ENCODE peak calls at places on chromosomes 7 and 10, in four cellular contexts. B, K, G and I are unnamed samples.

GRCh38 chr10:78149193-78149592 is 115.5 kb downstream of the RPS24 start:
- DNase-seq in B (no peak), K (no peak), G (no peak), I (no peak)

GRCh38 chr7:30525409-30525808 is 20.8 kb upstream of the GGCT start:
- DNase-seq in B (no peak), K (no peak), G (no peak), I (no peak)

GRCh38 chr10:121661451-121661851 is 63.2 kb upstream of the FGFR2 start:
- DNase-seq in B (no peak), K (no peak), G (no peak), I (no peak)

GRCh38 chr7:91636129-91636724 is 244.3 kb downstream of the MTERF1 start:
- DNase-seq in B (no peak), K (peak; percentile 47), G (peak; percentile 23), I (peak; percentile 22)

GRCh38 chr7:153457796-153458195 is 594.4 kb upstream of the DPP6 start:
- DNase-seq in B (no peak), K (no peak), G (no peak), I (no peak)

GRCh38 chr7:134153493-134154093 is 26.5 kb downstream of the LRGUK start:
- DNase-seq in B (no peak), K (no peak), G (no peak), I (no peak)

GRCh38 chr7:51611937-51612336 is 295.3 kb upstream of the COBL start:
- DNase-seq in B (no peak), K (no peak), G (peak; percentile 19), I (no peak)

GRCh38 chr10:126421745-126422144 is 33.5 kb upstream of the ADAM12 start:
- DNase-seq in B (no peak), K (no peak), G (peak; percentile 99), I (no peak)

GRCh38 chr10:10985361-10985760 is 32.3 kb upstream of the CELF2 start:
- DNase-seq in B (no peak), K (no peak), G (no peak), I (no peak)
- TF ChIP-seq CTCF in B (no peak), K (no peak), G (no peak), I (no peak)

DNA sequence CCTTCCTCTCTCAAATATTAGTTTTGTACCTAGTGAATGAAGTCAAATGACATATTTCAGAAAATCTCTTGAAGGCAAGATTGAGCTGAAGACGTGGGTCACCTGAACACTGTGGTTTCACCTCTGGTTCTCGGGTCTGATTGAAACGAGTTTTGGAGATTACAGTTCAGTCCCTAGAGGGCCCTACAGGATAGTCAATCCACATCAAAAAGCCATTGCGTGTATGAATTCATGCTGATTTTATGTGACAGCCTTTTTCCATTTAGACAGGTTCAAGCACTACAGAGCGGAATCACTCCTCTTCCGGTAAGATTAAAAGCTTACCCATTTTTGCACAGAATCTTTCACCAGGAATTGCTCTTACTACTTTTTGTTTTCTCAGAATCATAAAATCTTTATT is 62.2 kb downstream of the VIM start:
- DNase-seq in B (no peak), K (no peak), G (peak; percentile 9), I (no peak)
- TF ChIP-seq CTCF in B (peak; percentile 28), K (no peak), G (peak; percentile 26), I (no peak)

GRCh38 chr10:127872871-127873600 is 19.7 kb downstream of the CLRN3 start:
- DNase-seq in B (no peak), K (peak; percentile 38), G (no peak), I (peak; percentile 85)
- TF ChIP-seq CTCF in B (peak; percentile 13), K (no peak), G (no peak), I (peak; percentile 59)

GRCh38 chr10:72097448-72098300 is 9.3 kb upstream of the SPOCK2 start:
- DNase-seq in B (no peak), K (no peak), G (peak; percentile 90), I (no peak)

GRCh38 chr10:72094574-72094973 is 6.2 kb upstream of the SPOCK2 start:
- DNase-seq in B (no peak), K (no peak), G (no peak), I (no peak)

GRCh38 chr10:72098301-72099053 is 10.1 kb upstream of the SPOCK2 start:
- DNase-seq in B (no peak), K (no peak), G (no peak), I (no peak)

GRCh38 chr10:72095195-72095594 is 6.8 kb upstream of the SPOCK2 start:
- DNase-seq in B (no peak), K (no peak), G (no peak), I (no peak)

GRCh38 chr10:72096115-72097000 is 8.0 kb upstream of the SPOCK2 start:
- DNase-seq in B (no peak), K (no peak), G (peak; percentile 70), I (no peak)
- TF ChIP-seq CTCF in B (no peak), K (no peak), G (peak; percentile 15), I (no peak)

GRCh38 chr7:50332241-50333176 is 28.0 kb downstream of the IKZF1 start:
- DNase-seq in B (no peak), K (no peak), G (no peak), I (no peak)

GRCh38 chr7:50335230-50335794 is 30.8 kb downstream of the IKZF1 start:
- DNase-seq in B (no peak), K (no peak), G (no peak), I (no peak)

GRCh38 chr7:50335795-50336754 is 31.6 kb downstream of the IKZF1 start:
- DNase-seq in B (no peak), K (no peak), G (no peak), I (no peak)

GRCh38 chr7:50333266-50333665 is 28.8 kb downstream of the IKZF1 start:
- DNase-seq in B (no peak), K (no peak), G (no peak), I (no peak)

DNA sequence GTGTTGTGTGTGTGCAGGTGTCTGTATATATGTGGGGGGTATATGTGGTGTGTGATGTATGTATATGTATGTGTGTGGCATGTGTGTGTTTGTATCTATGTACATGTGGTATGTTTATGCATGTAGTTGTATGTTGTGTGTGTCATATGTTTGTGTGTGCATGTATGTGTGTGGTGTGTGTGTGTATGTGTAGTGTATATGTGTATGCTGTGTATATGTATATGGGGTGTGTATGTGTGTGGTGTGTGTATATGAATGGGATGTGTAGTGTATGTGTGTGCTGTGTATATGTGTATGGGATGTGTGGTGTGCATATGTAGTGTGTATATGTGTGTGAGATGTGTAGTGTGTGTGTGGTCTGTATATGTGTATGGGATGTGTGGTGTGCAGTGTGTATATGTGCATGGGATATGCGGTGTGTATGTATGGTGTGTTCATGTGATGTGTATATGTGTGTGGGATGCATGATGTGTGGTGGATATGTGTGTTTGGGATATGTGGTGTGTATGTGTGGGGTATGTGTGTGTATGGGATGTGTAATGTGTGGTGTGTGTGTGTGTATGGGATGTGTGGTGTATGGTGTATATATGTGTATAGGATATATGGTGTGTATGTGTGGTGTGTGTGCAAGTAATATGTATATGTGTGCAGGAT is 30.0 kb downstream of the IKZF1 start:
- DNase-seq in B (no peak), K (no peak), G (no peak), I (no peak)
- TF ChIP-seq CTCF in B (no peak), K (no peak), G (no peak), I (no peak)

DNA sequence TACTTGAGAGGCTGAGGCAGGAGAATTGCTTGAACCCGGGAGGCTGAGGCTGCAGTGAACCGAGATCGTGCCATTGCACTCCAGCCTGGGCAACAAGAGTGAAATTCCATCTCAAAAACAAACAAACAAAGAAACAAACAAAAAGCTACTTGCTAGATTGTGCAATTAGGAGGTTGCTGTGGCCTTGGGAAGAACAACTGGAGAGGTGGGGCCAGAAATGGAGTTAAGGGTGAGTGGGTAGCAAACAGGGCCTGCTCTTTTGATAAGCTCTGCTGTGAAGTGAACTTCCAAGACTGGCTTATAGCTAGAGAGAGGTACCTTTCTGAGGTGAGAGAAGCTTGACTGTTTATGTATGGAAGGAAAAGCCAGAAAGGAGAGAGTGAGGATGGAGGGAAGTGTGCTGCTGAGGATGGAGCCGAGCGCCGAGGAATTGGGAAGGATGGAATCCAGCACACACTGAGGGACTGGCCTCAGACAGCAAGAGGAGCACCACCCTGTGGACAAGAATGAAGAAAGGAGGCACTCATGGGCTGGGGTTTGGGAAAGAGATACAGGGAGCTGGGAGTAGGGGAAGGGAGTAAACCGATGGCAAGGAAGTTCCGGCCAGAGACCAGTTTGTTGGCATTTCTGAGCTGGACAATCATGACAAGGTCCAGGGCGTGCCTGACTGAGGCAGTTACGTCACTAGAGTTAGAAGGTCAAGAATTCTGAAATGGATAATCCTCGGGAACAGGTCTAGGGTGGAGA is 7.0 kb upstream of the RPEL1 start:
- DNase-seq in B (no peak), K (no peak), G (no peak), I (peak; percentile 82)
- TF ChIP-seq CTCF in B (peak; percentile 57), K (no peak), G (no peak), I (no peak)

DNA sequence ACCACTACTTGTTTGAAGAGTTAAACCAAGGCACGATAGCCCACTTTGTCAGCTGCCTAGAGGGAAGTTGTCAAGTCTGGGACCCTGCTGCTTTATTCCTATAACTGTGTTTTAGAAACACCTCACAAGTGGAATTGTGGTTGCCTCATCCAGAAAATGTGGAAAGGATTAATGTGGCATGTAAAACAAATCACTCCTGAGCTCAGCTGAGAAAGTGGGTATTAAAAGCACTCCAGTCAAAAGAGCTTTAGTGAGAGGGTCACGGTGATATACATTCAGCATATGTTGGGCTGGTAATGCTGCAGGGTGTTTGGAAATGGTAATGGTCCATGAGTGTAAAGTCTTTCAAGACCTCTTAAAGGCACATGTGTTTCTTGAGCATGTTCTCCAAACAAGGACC is 318.2 kb upstream of the MEOX2 start:
- DNase-seq in B (no peak), K (no peak), G (no peak), I (no peak)
- TF ChIP-seq CTCF in B (no peak), K (no peak), G (no peak), I (no peak)

DNA sequence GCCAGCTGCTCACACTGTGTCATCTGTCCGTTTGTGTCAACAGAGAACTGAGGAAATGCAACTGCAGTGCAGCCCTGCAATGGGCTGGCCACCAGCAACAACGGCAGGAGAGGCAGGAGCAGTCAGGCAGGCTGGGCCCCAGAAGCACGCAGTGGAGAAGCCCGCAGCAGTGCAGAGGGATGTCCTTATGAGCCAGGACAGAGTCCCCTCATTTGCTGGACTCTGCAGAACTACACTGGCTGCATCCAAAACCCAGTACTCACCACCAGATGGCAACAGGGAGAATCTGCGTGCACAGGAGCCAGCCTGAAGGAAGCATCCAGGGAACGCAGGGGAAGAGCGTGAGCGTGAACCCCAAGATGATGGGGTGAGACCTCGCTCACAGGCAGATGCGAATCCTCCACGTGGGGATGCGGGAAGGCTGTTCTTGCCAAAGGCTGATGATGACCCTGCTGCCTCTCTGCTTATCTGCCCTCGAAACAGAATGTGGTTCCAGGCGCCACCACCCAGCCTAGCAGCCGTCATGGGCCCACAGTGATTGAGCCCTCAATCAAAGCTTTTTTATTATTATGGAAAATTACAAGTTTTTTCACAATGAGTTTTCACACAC is 232.1 kb downstream of the PTPRN2 start:
- DNase-seq in B (no peak), K (no peak), G (no peak), I (peak; percentile 17)
- TF ChIP-seq CTCF in B (no peak), K (no peak), G (no peak), I (no peak)

DNA sequence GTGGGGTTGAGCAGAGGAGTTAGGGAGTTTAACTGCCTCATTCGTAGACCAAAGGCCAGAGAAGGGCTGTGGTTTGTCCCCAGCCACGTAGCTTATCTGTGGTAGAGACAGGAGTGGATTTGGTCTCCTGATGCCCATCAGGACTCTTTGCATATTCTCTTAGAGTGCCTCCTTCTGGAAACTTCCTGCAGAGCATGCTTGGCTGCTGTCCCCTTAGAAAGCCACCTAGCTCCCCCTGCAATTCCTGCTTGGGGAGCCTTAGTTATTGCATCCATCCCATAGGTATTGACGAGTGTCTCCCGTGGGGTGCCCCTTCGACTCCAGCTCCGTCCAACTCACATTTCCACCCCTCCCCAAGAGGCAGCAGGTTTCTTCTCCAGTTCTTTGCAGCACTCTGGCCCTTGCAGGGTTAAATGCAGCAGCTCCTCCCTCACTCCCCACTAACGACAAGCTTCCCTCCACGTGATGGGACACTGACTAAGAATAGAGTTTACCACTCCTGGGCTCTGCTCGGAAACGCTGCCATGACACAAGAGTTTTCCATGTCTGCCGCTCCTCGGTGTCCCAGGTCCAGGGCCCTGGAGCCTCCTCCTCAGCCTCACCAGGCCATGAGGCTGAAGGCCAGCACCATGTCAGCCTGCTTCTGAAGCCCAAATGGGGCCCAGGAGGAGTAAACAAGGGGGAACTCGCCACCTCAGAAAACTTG is 147.8 kb upstream of the UNC5B start:
- DNase-seq in B (peak; percentile 38), K (no peak), G (no peak), I (no peak)
- TF ChIP-seq CTCF in B (peak; percentile 24), K (no peak), G (peak; percentile 5), I (no peak)